ENCODE peak calls at places on chromosome X, in six cellular contexts. G, U, C, B, E and W are unnamed samples.

GRCh38 chrX:70656304-70656703 is 211.7 kb downstream of the DLG3 start:
- DNase-seq in G (no peak), U (no peak), C (no peak), B (no peak), E (no peak), W (no peak)

GRCh38 chrX:132614297-132614696 is 125.5 kb upstream of the MBNL3 start:
- DNase-seq in G (no peak), U (no peak), C (no peak), B (peak), E (no peak), W (no peak)

GRCh38 chrX:133523526-133523925 is 108.2 kb upstream of the GPC4 start:
- DNase-seq in G (no peak), U (no peak), C (no peak), B (no peak), E (no peak), W (no peak)

GRCh38 chrX:129931411-129932136 is 25.6 kb downstream of the UTP14A start:
- DNase-seq in G (peak), U (peak), C (peak), B (peak), E (peak), W (peak)

GRCh38 chrX:124502144-124502543 is 155.8 kb downstream of the SH2D1A start:
- DNase-seq in G (no peak), U (no peak), C (no peak), B (no peak), E (no peak), W (no peak)

GRCh38 chrX:56530011-56530410 is 33.4 kb upstream of the UBQLN2 start:
- DNase-seq in G (no peak), U (no peak), C (no peak), B (no peak), E (no peak), W (no peak)

GRCh38 chrX:77749695-77750094 is 36.3 kb downstream of the ATRX start:
- DNase-seq in G (no peak), U (no peak), C (peak), B (no peak), E (peak), W (no peak)

GRCh38 chrX:150326843-150327242 is 36.3 kb upstream of the MAMLD1 start:
- DNase-seq in G (no peak), U (no peak), C (no peak), B (no peak), E (no peak), W (no peak)

GRCh38 chrX:9767375-9767774 is 1.7 kb upstream of the GPR143 start:
- DNase-seq in G (no peak), U (no peak), C (no peak), B (no peak), E (no peak), W (no peak)

GRCh38 chrX:38891641-38892413 is 90.6 kb downstream of the MID1IP1 start:
- DNase-seq in G (no peak), U (no peak), C (no peak), B (no peak), E (no peak), W (no peak)

GRCh38 chrX:129779747-129780146 is at the start of gene SASH3:
- DNase-seq in G (no peak), U (peak), C (no peak), B (no peak), E (no peak), W (no peak)

GRCh38 chrX:113644426-113644825 is 803.8 kb upstream of the AMOT start:
- DNase-seq in G (no peak), U (no peak), C (no peak), B (no peak), E (no peak), W (no peak)

GRCh38 chrX:68694429-68695205 is 47.2 kb downstream of the STARD8 start:
- DNase-seq in G (no peak), U (no peak), C (no peak), B (no peak), E (no peak), W (no peak)

GRCh38 chrX:55867254-55867653 is 149.7 kb downstream of the RRAGB start:
- DNase-seq in G (no peak), U (no peak), C (no peak), B (no peak), E (peak), W (no peak)

GRCh38 chrX:53440101-53440500 is 5.9 kb upstream of the HSD17B10 start:
- DNase-seq in G (no peak), U (no peak), C (no peak), B (no peak), E (no peak), W (no peak)

GRCh38 chrX:153573999-153574398 is 24.9 kb downstream of the CCNQ start:
- DNase-seq in G (no peak), U (no peak), C (no peak), B (no peak), E (no peak), W (no peak)

GRCh38 chrX:143781103-143781502 is 60.6 kb upstream of the SPANXN2 start:
- DNase-seq in G (no peak), U (no peak), C (no peak), B (peak), E (no peak), W (no peak)

GRCh38 chrX:123493857-123494256 is 239.0 kb downstream of the THOC2 start:
- DNase-seq in G (no peak), U (no peak), C (no peak), B (no peak), E (no peak), W (no peak)
- H3K27ac ChIP-seq in G (no peak), U (no peak), C (no peak), B (no peak), E (no peak), W (no peak)

GRCh38 chrX:155026420-155026726 is 271 bp upstream of the FUNDC2 start:
- DNase-seq in G (no peak), U (no peak), C (no peak), B (no peak), E (no peak), W (no peak)

GRCh38 chrX:155027509-155028066 is 944 bp downstream of the FUNDC2 start:
- DNase-seq in G (no peak), U (no peak), C (no peak), B (no peak), E (peak), W (peak)

GRCh38 chrX:155026727-155027508 is at the start of gene FUNDC2:
- DNase-seq in G (peak), U (peak), C (peak), B (peak), E (peak), W (peak)

GRCh38 chrX:155028192-155028591 is 1.5 kb downstream of the FUNDC2 start:
- DNase-seq in G (no peak), U (no peak), C (no peak), B (no peak), E (no peak), W (no peak)

DNA sequence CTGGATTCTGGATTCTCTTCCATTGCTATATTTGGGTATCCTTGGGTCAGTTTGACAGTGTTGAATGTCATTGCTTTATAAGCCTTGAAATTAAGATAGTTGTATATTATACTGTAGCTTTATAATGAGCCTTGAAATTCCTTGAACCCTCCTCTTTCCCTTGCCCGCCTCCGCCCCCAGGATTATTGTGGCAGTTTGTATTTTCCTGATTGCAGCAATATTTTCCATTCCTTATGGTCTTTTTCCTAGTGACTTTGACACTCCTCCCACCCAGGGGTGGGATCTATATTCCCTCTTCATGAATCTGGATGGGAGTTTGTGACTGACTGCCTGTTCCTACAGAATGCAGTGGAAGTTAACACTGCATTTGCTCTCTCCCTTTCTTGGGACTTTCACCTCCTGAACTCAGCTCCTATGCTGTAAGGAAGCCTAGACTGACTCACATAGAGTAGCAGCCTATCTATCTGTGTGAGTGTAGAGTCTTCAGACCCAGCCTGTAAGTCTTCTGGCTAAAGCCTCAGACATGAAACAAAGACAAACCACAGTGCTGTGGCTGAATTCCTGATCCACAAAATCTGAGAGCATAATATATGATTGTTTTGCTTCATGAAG is 2.2 kb downstream of the FUNDC2 start:
- DNase-seq in G (no peak), U (no peak), C (no peak), B (no peak), E (peak), W (no peak)
- H3K27ac ChIP-seq in G (no peak), U (peak), C (no peak), B (no peak), E (peak), W (no peak)

DNA sequence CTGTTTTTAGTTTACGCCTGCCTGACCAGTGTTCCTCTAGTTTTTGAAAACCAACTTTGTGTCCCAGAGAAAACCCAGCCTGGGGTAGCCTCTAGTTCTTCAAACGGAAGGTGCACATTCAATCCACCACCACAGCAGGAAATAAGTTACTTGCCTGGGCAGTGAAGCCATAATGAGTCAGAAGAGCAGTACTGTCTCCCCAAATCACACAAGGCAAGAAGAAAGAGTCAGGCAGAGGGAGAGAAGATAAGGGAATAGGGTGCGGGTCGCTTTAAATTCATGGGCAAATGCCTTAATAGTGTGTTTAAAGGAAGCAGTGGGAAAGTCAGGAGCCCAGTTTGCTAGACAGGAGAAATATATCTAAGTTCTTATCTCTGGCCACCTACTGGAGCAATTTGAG is 333.8 kb upstream of the GRIA3 start:
- DNase-seq in G (no peak), U (no peak), C (no peak), B (no peak), E (no peak), W (no peak)
- H3K27ac ChIP-seq in G (no peak), U (no peak), C (no peak), B (no peak), E (no peak), W (no peak)

DNA sequence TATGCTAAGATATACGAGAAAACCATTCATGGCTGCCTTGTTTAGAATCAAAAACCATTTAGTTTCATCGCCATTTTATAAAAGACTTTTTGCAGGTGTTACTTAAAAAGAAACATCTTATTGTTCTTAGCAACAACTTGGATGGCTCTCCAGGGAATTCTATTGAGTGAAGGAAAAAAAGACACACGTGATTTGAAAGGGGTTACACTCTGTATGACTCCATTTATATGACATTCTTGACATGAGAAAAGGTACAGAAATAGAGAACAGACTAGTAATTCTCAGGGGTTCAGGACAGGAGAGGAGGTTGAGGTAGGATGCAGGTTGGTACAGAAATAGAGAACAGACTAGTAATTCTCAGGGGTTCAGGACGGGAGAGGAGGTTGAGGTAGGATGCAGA is 66.0 kb downstream of the DHRSX start:
- DNase-seq in G (no peak), U (no peak), C (no peak), B (no peak), E (no peak), W (no peak)
- H3K27ac ChIP-seq in G (no peak), U (no peak), C (no peak), B (no peak), E (no peak), W (no peak)

GRCh38 chrX:386239-386767 is 404 bp downstream of the PPP2R3B start:
- DNase-seq in G (no peak), U (no peak), C (no peak), B (no peak), E (no peak), W (no peak)

GRCh38 chrX:389021-389441 is 2.3 kb upstream of the PPP2R3B start:
- DNase-seq in G (no peak), U (no peak), C (no peak), B (no peak), E (no peak), W (no peak)

GRCh38 chrX:386768-387575 is at the start of gene PPP2R3B:
- DNase-seq in G (peak), U (no peak), C (peak), B (peak), E (peak), W (peak)

GRCh38 chrX:390459-390858 is 3.8 kb upstream of the PPP2R3B start:
- DNase-seq in G (no peak), U (no peak), C (no peak), B (no peak), E (no peak), W (no peak)

GRCh38 chrX:387729-388128 is 1.0 kb upstream of the PPP2R3B start:
- DNase-seq in G (no peak), U (no peak), C (no peak), B (no peak), E (no peak), W (no peak)
- H3K27ac ChIP-seq in G (peak), U (peak), C (no peak), B (no peak), E (peak), W (no peak)

DNA sequence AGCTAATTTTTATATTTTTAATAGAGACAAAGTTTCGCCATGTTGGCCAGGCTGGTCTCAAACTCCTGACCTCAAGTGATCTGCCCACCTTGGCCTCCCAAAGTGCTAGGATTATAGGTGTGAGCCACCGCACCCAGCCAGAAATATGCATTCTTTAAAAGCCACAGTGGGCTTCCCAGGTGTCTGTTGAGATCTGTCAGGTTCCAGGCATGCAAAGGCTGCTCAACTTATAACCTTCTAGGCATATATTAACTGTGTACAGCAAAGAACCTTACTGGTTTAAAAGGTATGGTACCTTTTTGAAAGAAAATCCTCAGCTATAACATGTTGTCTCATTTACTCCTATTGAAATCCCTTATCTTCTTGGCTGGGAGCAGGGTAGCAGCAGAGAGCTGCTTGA is 42.5 kb downstream of the JADE3 start:
- DNase-seq in G (no peak), U (no peak), C (no peak), B (no peak), E (no peak), W (no peak)
- H3K27ac ChIP-seq in G (no peak), U (no peak), C (no peak), B (no peak), E (no peak), W (no peak)

DNA sequence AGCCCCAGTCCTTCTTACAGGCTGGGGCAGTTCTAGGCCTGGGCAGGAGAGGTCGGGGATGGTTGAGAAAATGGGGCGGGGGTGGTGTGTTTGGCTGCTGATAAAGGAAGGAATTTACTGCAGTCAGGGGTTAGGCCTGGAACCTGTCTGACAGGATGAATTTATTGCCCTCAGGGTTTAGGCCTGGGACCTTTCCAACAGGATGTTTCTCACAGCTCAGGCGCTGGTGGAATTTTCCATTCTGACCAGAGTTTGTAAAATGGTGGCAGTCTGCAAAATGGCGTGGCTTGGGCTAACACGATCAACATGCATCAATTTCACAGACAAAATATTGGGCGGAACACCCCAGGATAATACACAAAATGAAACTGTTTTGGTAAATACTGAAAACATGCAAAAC is 83.5 kb upstream of the SPIN4 start:
- DNase-seq in G (no peak), U (no peak), C (no peak), B (peak), E (no peak), W (peak)
- H3K27ac ChIP-seq in G (no peak), U (peak), C (no peak), B (no peak), E (no peak), W (peak)

GRCh38 chrX:115366535-115366934 is 77.0 kb downstream of the LUZP4 start:
- DNase-seq in G (no peak), U (no peak), C (no peak), B (no peak), E (no peak), W (no peak)

GRCh38 chrX:115367455-115367854 is 77.9 kb downstream of the LUZP4 start:
- DNase-seq in G (no peak), U (no peak), C (peak), B (no peak), E (peak), W (no peak)

GRCh38 chrX:115372026-115372610 is 82.6 kb downstream of the LUZP4 start:
- DNase-seq in G (no peak), U (no peak), C (peak), B (no peak), E (peak), W (peak)

GRCh38 chrX:115364625-115365024 is 75.1 kb downstream of the LUZP4 start:
- DNase-seq in G (no peak), U (no peak), C (no peak), B (no peak), E (no peak), W (no peak)

DNA sequence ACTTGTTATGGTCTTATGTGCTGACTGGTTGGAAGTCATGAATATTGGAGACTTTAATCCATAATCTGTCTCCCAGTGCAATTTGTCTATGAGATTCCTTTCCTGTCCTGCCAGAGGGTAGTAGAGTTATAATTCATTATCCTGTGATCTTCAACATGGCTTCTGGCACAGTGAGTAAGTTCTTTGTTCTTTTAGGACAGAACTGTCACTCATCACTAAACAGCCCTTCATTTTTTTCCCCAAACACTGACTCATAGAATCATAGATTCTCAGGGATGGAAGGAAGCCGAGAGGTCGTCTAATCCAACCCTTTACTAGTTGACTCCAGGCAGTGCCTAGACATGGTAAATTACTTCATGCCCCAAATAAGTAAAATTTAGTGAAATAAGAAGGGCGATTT is 78.4 kb downstream of the LUZP4 start:
- DNase-seq in G (no peak), U (no peak), C (no peak), B (no peak), E (peak), W (no peak)
- H3K27ac ChIP-seq in G (no peak), U (no peak), C (peak), B (no peak), E (peak), W (no peak)

GRCh38 chrX:48814722-48815121 is 11.6 kb upstream of the ERAS start:
- DNase-seq in G (no peak), U (no peak), C (no peak), B (no peak), E (no peak), W (no peak)
- H3K27ac ChIP-seq in G (no peak), U (no peak), C (no peak), B (no peak), E (no peak), W (no peak)

DNA sequence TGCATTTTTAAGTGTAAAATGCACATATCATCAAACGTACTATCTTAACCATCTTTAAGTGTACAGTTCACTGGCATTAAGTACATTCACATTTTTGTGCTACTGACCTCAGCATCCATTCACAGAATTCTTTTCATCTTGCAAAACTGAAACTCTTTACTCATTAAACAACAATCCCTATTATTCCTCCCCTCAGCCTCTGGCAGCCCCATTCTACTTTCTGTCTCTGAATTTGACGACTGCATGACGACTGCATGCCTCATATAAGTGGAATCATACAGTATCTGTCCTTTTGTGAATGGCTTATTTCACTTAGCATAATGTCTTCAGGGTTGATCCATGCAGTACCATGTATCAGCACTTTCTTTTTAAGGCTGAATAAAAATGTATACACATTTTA is 38.7 kb downstream of the CNKSR2 start:
- DNase-seq in G (no peak), U (no peak), C (no peak), B (no peak), E (peak), W (no peak)
- H3K27ac ChIP-seq in G (no peak), U (no peak), C (no peak), B (no peak), E (peak), W (no peak)